ENCODE peak calls at places on chromosomes 13 and 19, in nine cellular contexts. F is body of pancreas; J is activated naive CD8-positive, alpha-beta T cell treated with anti-CD3 and anti-CD28 coated beads, Interleukin-2, amount 50 U/mL, for 24 hours; W is stimulated activated CD8-positive, alpha-beta memory T cell treated with anti-CD3 and anti-CD28 coated beads, Interleukin-7, amount 100 ng/mL, for 1 hour; N is NCI-H187; X is stimulated activated CD4-positive, alpha-beta T cell treated with anti-CD3 and anti-CD28 coated beads, Interleukin-4, amount 100 ng/mL, for 1 hour; U is mucosa of gallbladder; E is HS-5; L is IMR-90. K is an unnamed sample.

GRCh38 chr13:85236431-85236830 is 562.8 kb downstream of the SLITRK6 start:
- DNase-seq in F (no peak), J (no peak), W (no peak), N (no peak), X (no peak), U (no peak), E (peak; percentile 61), L (peak; percentile 54), K (no peak)

GRCh38 chr13:109720758-109721184 is 65.6 kb downstream of the IRS2 start:
- DNase-seq in F (no peak), J (no peak), W (no peak), N (no peak), X (no peak), U (no peak), E (no peak), L (no peak), K (no peak)

GRCh38 chr19:51359294-51359693 is 6.9 kb downstream of the ETFB start:
- DNase-seq in F (no peak), J (no peak), W (no peak), N (no peak), X (no peak), U (no peak), E (no peak), L (peak; percentile 95), K (no peak)

GRCh38 chr13:37657134-37657533 is 58.6 kb upstream of the POSTN start:
- DNase-seq in F (no peak), J (no peak), W (no peak), N (no peak), X (no peak), U (no peak), E (peak; percentile 19), L (peak; percentile 71), K (no peak)

GRCh38 chr19:6678690-6679109 is 8.7 kb upstream of the TNFSF14 start:
- DNase-seq in F (no peak), J (peak; percentile 75), W (no peak), N (no peak), X (peak; percentile 68), U (no peak), E (no peak), L (no peak), K (no peak)

GRCh38 chr19:51471527-51471926 is 6.8 kb upstream of the CEACAM18 start:
- DNase-seq in F (no peak), J (no peak), W (no peak), N (no peak), X (no peak), U (no peak), E (no peak), L (no peak), K (no peak)

GRCh38 chr19:15332311-15332996 is at the start of gene BRD4:
- DNase-seq in F (peak; percentile 71), J (peak; percentile 82), W (peak; percentile 54), N (peak; percentile 20), X (peak; percentile 83), U (peak; percentile 60), E (no peak), L (peak; percentile 42), K (peak; percentile 79)

GRCh38 chr19:3243851-3244700 is 19.6 kb downstream of the CELF5 start:
- DNase-seq in F (peak; percentile 35), J (peak; percentile 59), W (no peak), N (no peak), X (peak; percentile 54), U (peak; percentile 42), E (no peak), L (peak; percentile 56), K (peak; percentile 63)

GRCh38 chr13:50104493-50104892 is 89.2 kb downstream of the KCNRG start:
- DNase-seq in F (no peak), J (no peak), W (no peak), N (no peak), X (no peak), U (no peak), E (no peak), L (peak; percentile 46), K (no peak)

GRCh38 chr19:38685666-38686529 is 38.4 kb downstream of the ACTN4 start:
- DNase-seq in F (no peak), J (no peak), W (no peak), N (no peak), X (no peak), U (no peak), E (no peak), L (peak; percentile 73), K (no peak)

GRCh38 chr13:110000534-110001345 is 214.4 kb upstream of the IRS2 start:
- DNase-seq in F (no peak), J (no peak), W (no peak), N (no peak), X (no peak), U (no peak), E (no peak), L (no peak), K (no peak)

GRCh38 chr13:32045963-32046785 is 14.6 kb downstream of the FRY start:
- DNase-seq in F (no peak), J (no peak), W (no peak), N (peak; percentile 37), X (no peak), U (peak; percentile 61), E (no peak), L (peak; percentile 56), K (peak; percentile 40)

GRCh38 chr19:17091758-17092333 is 16.3 kb downstream of the MYO9B start:
- DNase-seq in F (no peak), J (no peak), W (no peak), N (no peak), X (no peak), U (peak; percentile 38), E (no peak), L (no peak), K (peak; percentile 44)

GRCh38 chr13:113816248-113816924 is 47.5 kb downstream of the GAS6 start:
- DNase-seq in F (no peak), J (no peak), W (no peak), N (no peak), X (no peak), U (no peak), E (no peak), L (peak; percentile 45), K (no peak)

GRCh38 chr19:56076413-56076998 is 44.6 kb downstream of the ZNF787 start:
- DNase-seq in F (peak; percentile 71), J (peak; percentile 65), W (no peak), N (peak; percentile 7), X (peak; percentile 32), U (peak; percentile 65), E (no peak), L (peak; percentile 50), K (peak; percentile 68)

GRCh38 chr13:24085662-24086061 is 74.9 kb upstream of the SPATA13 start:
- DNase-seq in F (no peak), J (no peak), W (no peak), N (no peak), X (no peak), U (no peak), E (no peak), L (no peak), K (no peak)

GRCh38 chr13:39020853-39021462 is 16.9 kb downstream of the PROSER1 start:
- DNase-seq in F (no peak), J (no peak), W (no peak), N (no peak), X (no peak), U (no peak), E (no peak), L (no peak), K (no peak)

GRCh38 chr13:106796280-106797047 is 228.5 kb upstream of the ARGLU1 start:
- DNase-seq in F (no peak), J (no peak), W (no peak), N (no peak), X (no peak), U (no peak), E (no peak), L (no peak), K (no peak)

GRCh38 chr19:43425567-43426392 is 11.1 kb downstream of the TEX101 start:
- DNase-seq in F (peak; percentile 49), J (no peak), W (no peak), N (no peak), X (no peak), U (peak; percentile 88), E (no peak), L (peak; percentile 18), K (peak; percentile 93)

K was measured in colonic mucosa.